ENCODE peak calls at places on chromosomes 7 and 10, in four cellular contexts. V, Z, X and H are unnamed samples.

GRCh38 chr7:150879345-150879744 is 27.0 kb downstream of the AOC1 start:
- DNase-seq in V (peak; percentile 34), Z (no peak), X (peak; percentile 11), H (no peak)

GRCh38 chr10:43252785-43253341 is 14.0 kb downstream of the RASGEF1A start:
- DNase-seq in V (no peak), Z (no peak), X (no peak), H (no peak)

GRCh38 chr7:142248-142955 is 50.0 kb upstream of the FAM20C start:
- DNase-seq in V (peak; percentile 75), Z (no peak), X (no peak), H (no peak)

GRCh38 chr10:88592425-88592824 is 5.9 kb downstream of the LIPJ start:
- DNase-seq in V (no peak), Z (no peak), X (peak; percentile 32), H (no peak)

GRCh38 chr7:131052285-131052942 is 275.3 kb upstream of the MKLN1 start:
- DNase-seq in V (no peak), Z (no peak), X (no peak), H (no peak)

GRCh38 chr7:131890191-131890590 is 333.8 kb upstream of the PODXL start:
- DNase-seq in V (no peak), Z (no peak), X (no peak), H (no peak)

GRCh38 chr10:131312261-131312801 is 810 bp upstream of the TCERG1L start:
- DNase-seq in V (peak; percentile 38), Z (no peak), X (no peak), H (peak; percentile 94)

GRCh38 chr7:65946895-65947294 is 35.1 kb downstream of the GUSB start:
- DNase-seq in V (peak; percentile 63), Z (no peak), X (peak; percentile 31), H (no peak)

GRCh38 chr10:104059364-104059763 is 26.3 kb downstream of the COL17A1 start:
- DNase-seq in V (no peak), Z (no peak), X (no peak), H (no peak)

GRCh38 chr7:69359003-69359555 is 239.2 kb upstream of the AUTS2 start:
- DNase-seq in V (peak; percentile 43), Z (no peak), X (no peak), H (no peak)

GRCh38 chr7:55965805-55966421 is 1.5 kb downstream of the NIPSNAP2 start:
- DNase-seq in V (no peak), Z (no peak), X (peak; percentile 16), H (no peak)

GRCh38 chr7:74288034-74288881 is 949 bp upstream of the CLIP2 start:
- DNase-seq in V (peak; percentile 52), Z (no peak), X (no peak), H (no peak)

GRCh38 chr7:881441-882234 is 5.3 kb downstream of the GET4 start:
- DNase-seq in V (no peak), Z (no peak), X (no peak), H (no peak)

GRCh38 chr10:34200355-34200901 is 614.7 kb downstream of the PARD3 start:
- DNase-seq in V (peak; percentile 65), Z (no peak), X (no peak), H (no peak)

GRCh38 chr7:2967705-2968104 is 76.0 kb downstream of the CARD11 start:
- DNase-seq in V (no peak), Z (no peak), X (no peak), H (no peak)

GRCh38 chr10:27065084-27065483 is 35.2 kb downstream of the ANKRD26 start:
- DNase-seq in V (no peak), Z (no peak), X (no peak), H (no peak)

GRCh38 chr7:77326131-77326530 is 90.0 kb downstream of the GSAP start:
- DNase-seq in V (no peak), Z (no peak), X (peak; percentile 71), H (no peak)

GRCh38 chr10:103833731-103834365 is 21.5 kb downstream of the SH3PXD2A start:
- DNase-seq in V (peak; percentile 82), Z (no peak), X (no peak), H (no peak)

GRCh38 chr7:23472974-23473847 is 2.9 kb upstream of the IGF2BP3 start:
- DNase-seq in V (no peak), Z (no peak), X (peak; percentile 15), H (peak; percentile 53)

GRCh38 chr10:28367865-28368541 is 65.1 kb upstream of the MPP7 start:
- DNase-seq in V (no peak), Z (peak; percentile 40), X (no peak), H (no peak)

GRCh38 chr7:158957921-158958471 is 101.6 kb downstream of the DYNC2I1 start:
- DNase-seq in V (no peak), Z (peak; percentile 11), X (peak; percentile 43), H (no peak)

GRCh38 chr7:50499092-50499491 is 48.9 kb upstream of the FIGNL1 start:
- DNase-seq in V (no peak), Z (no peak), X (no peak), H (no peak)

GRCh38 chr10:75040576-75040975 is 70.9 kb upstream of the SAMD8 start:
- DNase-seq in V (no peak), Z (no peak), X (no peak), H (no peak)

GRCh38 chr7:24974026-24974832 is 5.7 kb downstream of the OSBPL3 start:
- DNase-seq in V (no peak), Z (no peak), X (no peak), H (no peak)

GRCh38 chr10:65194555-65194954 is 1673.4 kb downstream of the REEP3 start:
- DNase-seq in V (peak; percentile 24), Z (no peak), X (no peak), H (no peak)

GRCh38 chr10:11685787-11686218 is 56.4 kb upstream of the ECHDC3 start:
- DNase-seq in V (peak; percentile 73), Z (peak; percentile 47), X (peak; percentile 61), H (no peak)

GRCh38 chr10:124409696-124410095 is 9.0 kb downstream of the OAT start:
- DNase-seq in V (no peak), Z (no peak), X (no peak), H (no peak)

GRCh38 chr7:2564970-2565546 is 6.3 kb downstream of the IQCE start:
- DNase-seq in V (no peak), Z (no peak), X (no peak), H (no peak)

GRCh38 chr10:114332808-114333207 is 71.5 kb downstream of the AFAP1L2 start:
- DNase-seq in V (no peak), Z (no peak), X (no peak), H (no peak)

GRCh38 chr10:26254616-26255015 is 38.0 kb downstream of the GAD2 start:
- DNase-seq in V (no peak), Z (no peak), X (no peak), H (no peak)

GRCh38 chr10:77104459-77104980 is 533.1 kb downstream of the KCNMA1 start:
- DNase-seq in V (peak; percentile 50), Z (no peak), X (peak; percentile 68), H (no peak)

GRCh38 chr10:130611239-130611638 is 475.0 kb downstream of the GLRX3 start:
- DNase-seq in V (no peak), Z (no peak), X (no peak), H (no peak)

GRCh38 chr10:69492091-69492745 is 41.0 kb downstream of the TSPAN15 start:
- DNase-seq in V (no peak), Z (no peak), X (no peak), H (no peak)

GRCh38 chr10:74967850-74968620 is 141.6 kb downstream of the KAT6B start:
- DNase-seq in V (no peak), Z (no peak), X (no peak), H (peak; percentile 24)

GRCh38 chr10:78116451-78116850 is 82.8 kb downstream of the RPS24 start:
- DNase-seq in V (no peak), Z (no peak), X (no peak), H (no peak)

GRCh38 chr10:70773965-70774809 is 11.0 kb downstream of the TBATA start:
- DNase-seq in V (no peak), Z (no peak), X (no peak), H (no peak)

GRCh38 chr10:57846307-57847065 is 421.2 kb downstream of the IPMK start:
- DNase-seq in V (no peak), Z (no peak), X (no peak), H (no peak)

GRCh38 chr10:57844387-57844998 is 423.2 kb downstream of the IPMK start:
- DNase-seq in V (no peak), Z (no peak), X (no peak), H (no peak)

GRCh38 chr10:57849726-57850357 is 417.9 kb downstream of the IPMK start:
- DNase-seq in V (peak; percentile 30), Z (no peak), X (peak; percentile 13), H (no peak)
- TF ChIP-seq CTCF in V (peak; percentile 30), Z (no peak), X (peak; percentile 50), H (peak; percentile 51)

DNA sequence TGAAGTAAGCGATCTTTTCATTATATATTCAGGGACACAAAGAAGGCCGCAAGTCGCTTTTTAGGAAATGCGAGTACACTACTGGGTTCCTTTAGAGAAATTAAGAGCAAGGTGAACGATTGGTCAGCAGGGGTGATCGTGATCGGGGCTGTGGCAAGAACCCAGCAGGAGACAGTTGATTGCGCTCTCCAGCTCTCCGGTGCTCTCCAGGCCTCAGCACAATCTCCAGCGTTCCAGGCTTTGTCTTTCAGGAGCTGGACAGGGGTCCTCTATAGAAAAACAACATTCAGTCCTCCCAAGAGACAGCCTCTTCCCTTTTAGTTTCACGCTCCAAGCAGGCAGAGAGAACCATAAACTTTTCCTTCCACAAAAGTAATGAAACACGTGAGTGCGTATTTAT is 170.5 kb upstream of the KLF6 start:
- DNase-seq in V (peak; percentile 24), Z (no peak), X (no peak), H (peak; percentile 74)
- TF ChIP-seq CTCF in V (no peak), Z (no peak), X (no peak), H (no peak)

GRCh38 chr10:110207805-110208613 is 604 bp downstream of the MXI1 start:
- DNase-seq in V (peak; percentile 47), Z (peak; percentile 31), X (peak; percentile 41), H (peak; percentile 81)

GRCh38 chr10:110206988-110207804 is at the start of gene MXI1:
- DNase-seq in V (peak; percentile 86), Z (no peak), X (peak; percentile 83), H (peak; percentile 88)

GRCh38 chr10:110209399-110209925 is 2.1 kb downstream of the MXI1 start:
- DNase-seq in V (peak; percentile 80), Z (peak; percentile 59), X (peak; percentile 72), H (peak; percentile 71)

GRCh38 chr10:110209926-110210662 is 2.7 kb downstream of the MXI1 start:
- DNase-seq in V (peak; percentile 45), Z (peak; percentile 51), X (peak; percentile 31), H (peak; percentile 53)

DNA sequence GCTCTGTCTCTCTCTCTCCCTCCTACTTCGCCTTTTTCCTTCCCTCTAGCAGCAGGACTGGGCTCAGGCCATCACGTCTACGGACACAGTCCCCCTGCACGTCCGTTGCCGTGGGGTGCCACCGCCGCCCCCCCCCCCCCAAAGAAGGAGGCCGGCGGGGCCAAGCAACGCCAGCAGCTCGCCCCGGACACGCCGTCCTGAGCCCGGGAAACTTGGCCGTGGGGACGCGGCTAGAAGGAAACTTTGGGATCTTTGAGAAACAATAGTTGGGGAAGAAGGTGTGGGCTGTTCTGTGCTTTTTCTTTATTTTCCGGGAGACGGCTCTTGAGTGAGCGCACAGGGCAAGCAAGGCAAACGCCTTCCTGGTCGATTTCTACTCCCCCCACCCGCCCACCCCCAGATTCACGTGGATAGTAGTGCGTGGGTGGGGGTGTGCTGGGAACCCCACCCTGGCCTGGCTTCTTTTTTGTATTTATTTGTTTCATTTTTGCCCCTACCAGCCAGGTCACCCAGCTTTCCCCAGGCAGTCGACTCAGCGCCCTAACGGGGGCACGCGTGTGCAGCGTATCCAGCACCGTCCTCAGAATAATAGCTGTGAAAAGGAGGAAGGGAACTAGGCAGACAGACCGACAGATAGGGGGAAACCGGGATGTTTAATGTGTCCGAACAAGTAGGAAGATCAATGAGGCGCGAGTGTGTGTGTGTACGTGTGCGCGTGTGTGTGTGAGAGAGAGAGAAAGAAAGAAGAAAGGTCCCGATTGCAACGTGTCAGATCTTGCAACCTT is 1.4 kb downstream of the MXI1 start:
- DNase-seq in V (peak; percentile 52), Z (peak; percentile 25), X (peak; percentile 51), H (peak; percentile 46)
- TF ChIP-seq CTCF in V (peak; percentile 19), Z (no peak), X (no peak), H (no peak)

GRCh38 chr10:109838592-109839244 is 84.6 kb downstream of the XPNPEP1 start:
- DNase-seq in V (no peak), Z (no peak), X (no peak), H (no peak)
- TF ChIP-seq CTCF in V (no peak), Z (no peak), X (no peak), H (peak; percentile 36)